ENCODE peak calls at places on chromosomes 16 and 17, in five cellular contexts. B is GM23338, V is astrocyte, D is PC-9, O is fibroblast of lung. U is an unnamed sample. For H3K27me3, the result is how much of the 10 kb centered on the place peaks cover.

GRCh38 chr17:19755821-19756510 is 7.9 kb upstream of the ALDH3A1 start:
- DNase-seq in D (no peak), V (no peak), B (no peak), O (no peak), U (no peak)

GRCh38 chr16:17282247-17282646 is 188.5 kb downstream of the XYLT1 start:
- DNase-seq in D (no peak), V (no peak), B (no peak), O (no peak), U (no peak)

GRCh38 chr17:19363114-19363438 is 553 bp upstream of the B9D1 start:
- DNase-seq in O (no peak), B (no peak), D (no peak), V (no peak), U (no peak)

GRCh38 chr16:58426095-58426494 is 33.8 kb downstream of the GINS3 start:
- DNase-seq in O (no peak), V (no peak), D (no peak), B (no peak), U (no peak)

GRCh38 chr17:38508570-38508950 is 80.3 kb downstream of the ARHGAP23 start:
- DNase-seq in O (no peak), D (no peak), B (peak), V (no peak), U (no peak)

GRCh38 chr16:50386819-50387218 is 18.0 kb upstream of the BRD7 start:
- DNase-seq in D (no peak), O (no peak), V (no peak), B (no peak), U (no peak)

GRCh38 chr17:63700528-63701441 is 860 bp upstream of the LIMD2 start:
- DNase-seq in B (peak), D (no peak), V (peak), O (peak), U (no peak)

GRCh38 chr17:38786372-38786771 is 13.0 kb downstream of the PIP4K2B start:
- DNase-seq in V (no peak), O (no peak), B (no peak), D (peak), U (peak)

GRCh38 chr17:42709561-42709960 is 27.2 kb downstream of the CNTNAP1 start:
- DNase-seq in B (no peak), D (no peak), V (no peak), O (no peak), U (no peak)

GRCh38 chr17:12136243-12136642 is 115.6 kb downstream of the MAP2K4 start:
- DNase-seq in V (no peak), D (no peak), B (no peak), O (no peak), U (no peak)

GRCh38 chr16:46573008-46573833 is 48.0 kb downstream of the SHCBP1 start:
- DNase-seq in O (peak), D (peak), B (no peak), V (peak), U (peak)

GRCh38 chr17:32739722-32740121 is 137.2 kb downstream of the MYO1D start:
- DNase-seq in D (no peak), O (no peak), B (no peak), V (no peak), U (no peak)

GRCh38 chr17:7466644-7467341 is 12.6 kb downstream of the ZBTB4 start:
- DNase-seq in D (no peak), V (peak), B (no peak), O (peak), U (peak)

GRCh38 chr17:56762988-56763387 is 70.7 kb downstream of the C17orf67 start:
- DNase-seq in V (no peak), B (no peak), D (no peak), O (no peak), U (no peak)

GRCh38 chr17:39604911-39605491 is 2.7 kb downstream of the NEUROD2 start:
- DNase-seq in B (peak), D (no peak), V (no peak), O (no peak), U (no peak)

GRCh38 chr17:65941500-65941899 is 250.4 kb downstream of the CEP112 start:
- DNase-seq in V (no peak), D (no peak), B (peak), O (no peak), U (peak)

GRCh38 chr17:50507871-50508572 is at the start of gene MYCBPAP:
- DNase-seq in O (peak), B (peak), V (peak), D (peak), U (peak)

GRCh38 chr17:81806461-81807209 is 2.7 kb downstream of the GCGR start:
- DNase-seq in V (no peak), D (no peak), O (no peak), B (peak), U (no peak)

GRCh38 chr17:46822388-46822921 is 4.0 kb upstream of the WNT3 start:
- DNase-seq in V (no peak), O (no peak), B (peak), D (no peak), U (peak)

GRCh38 chr16:87198881-87199280 is 118.3 kb downstream of the C16orf95 start:
- DNase-seq in O (no peak), V (no peak), D (no peak), B (no peak), U (no peak)

GRCh38 chr16:62036101-62036806 is at the start of gene CDH8:
- DNase-seq in V (peak), B (peak), D (no peak), O (no peak), U (no peak)

GRCh38 chr17:63113167-63113566 is 147.1 kb downstream of the TANC2 start:
- DNase-seq in D (no peak), O (peak), V (no peak), B (peak), U (peak)

GRCh38 chr17:12624221-12624620 is 41.5 kb upstream of the MYOCD start:
- DNase-seq in V (peak), D (no peak), O (peak), B (no peak), U (no peak)

GRCh38 chr17:32513579-32513978 is 26.8 kb downstream of the CDK5R1 start:
- DNase-seq in V (no peak), B (no peak), D (no peak), O (no peak), U (no peak)

GRCh38 chr17:81379523-81379942 is 15.7 kb upstream of the BAHCC1 start:
- DNase-seq in V (no peak), D (peak), O (no peak), B (no peak), U (peak)

GRCh38 chr17:49556183-49556943 is 19.3 kb upstream of the NXPH3 start:
- DNase-seq in B (peak), O (peak), V (no peak), D (peak), U (peak)

GRCh38 chr17:36817483-36818048 is 119.7 kb upstream of the LHX1 start:
- DNase-seq in D (no peak), V (no peak), B (no peak), O (no peak), U (no peak)

GRCh38 chr16:86939609-86940008 is 361.3 kb downstream of the FOXL1 start:
- DNase-seq in D (no peak), O (no peak), V (no peak), B (no peak), U (no peak)

GRCh38 chr17:48308591-48308990 is 121.4 kb downstream of the SKAP1 start:
- DNase-seq in B (no peak), O (no peak), D (no peak), V (no peak), U (no peak)
- H3K27me3 ChIP-seq in B (under half), O (under half), D (under half), V (half or more), U (under half)

DNA sequence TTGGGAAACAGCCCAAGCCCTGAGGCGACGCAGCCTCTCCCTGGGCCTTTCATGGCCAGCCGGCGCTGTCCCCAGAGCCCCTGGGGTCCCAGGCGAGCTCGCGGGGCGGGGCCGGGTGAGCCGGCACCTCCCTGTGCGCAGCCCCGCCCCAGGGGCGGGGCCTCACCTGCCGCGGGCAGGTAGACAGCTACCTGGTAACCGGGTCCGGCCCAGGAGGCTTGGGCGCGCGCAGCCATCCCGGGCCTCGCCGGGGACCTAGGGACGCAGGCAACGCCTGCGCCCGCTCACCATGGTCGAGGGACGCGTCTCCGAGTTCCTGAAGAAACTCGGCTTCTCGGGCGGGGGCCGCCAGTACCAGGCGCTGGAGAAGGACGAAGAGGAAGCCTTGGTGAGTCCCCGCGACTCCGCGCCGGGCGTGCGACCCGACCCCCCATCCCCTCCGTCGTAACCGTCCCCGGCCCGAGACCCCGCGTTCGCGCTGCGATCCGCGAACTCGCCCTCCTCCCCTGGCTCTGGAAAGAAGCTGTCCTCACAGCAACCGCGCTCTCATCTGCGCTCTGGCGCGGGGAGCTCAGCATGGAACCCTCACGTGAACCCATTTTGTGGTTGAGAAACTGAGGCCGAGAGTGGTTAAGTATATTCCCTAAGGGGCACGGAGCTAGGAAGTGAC is at the start of gene ATP2C2:
- DNase-seq in D (peak), B (peak), O (no peak), V (no peak), U (peak)
- TF ChIP-seq EZH2 in D (no peak), B (no peak), O (peak), V (peak), U (no peak)

DNA sequence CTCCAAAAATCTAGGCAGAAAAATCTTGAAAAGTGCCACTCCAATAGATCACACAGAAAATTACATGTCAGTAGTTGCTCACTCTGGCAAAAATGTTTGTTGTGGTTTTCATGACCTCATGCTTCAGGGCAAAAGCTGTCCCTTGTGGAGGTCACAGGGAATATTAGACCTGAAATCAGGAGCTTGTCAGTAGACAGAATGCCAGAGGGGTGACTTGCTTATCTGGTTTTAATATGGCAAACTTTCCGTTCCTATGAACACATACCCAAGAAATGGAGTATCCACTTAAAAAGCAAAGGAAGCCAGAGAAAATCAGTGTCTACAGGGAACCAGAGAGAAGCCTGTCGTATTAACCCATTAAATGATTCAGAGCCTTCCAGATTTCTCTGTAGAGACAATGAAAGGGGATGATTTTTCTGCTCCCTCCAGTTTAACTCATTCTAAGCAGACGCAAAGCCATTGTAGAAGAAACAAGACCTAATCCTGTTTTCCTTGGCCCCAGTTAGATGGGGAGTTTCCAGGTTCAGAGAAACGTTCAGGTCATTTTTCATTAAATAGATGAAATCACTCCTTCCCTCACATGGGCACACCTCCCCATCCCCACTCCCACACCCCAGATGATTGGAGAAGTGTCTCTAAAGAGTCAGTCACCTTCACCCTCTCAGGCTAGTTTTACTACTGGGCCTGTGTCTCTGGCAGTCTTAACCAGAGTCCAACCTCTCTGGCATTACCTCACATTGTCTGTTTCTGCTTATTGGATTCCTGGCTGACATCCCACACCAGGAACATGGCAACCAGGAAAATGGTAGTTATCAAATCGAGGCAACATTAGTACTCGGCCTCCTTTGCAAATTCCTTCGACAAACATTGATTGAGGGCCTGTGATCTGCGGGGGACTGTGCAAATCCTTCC is 6.0 kb downstream of the SOX9 start:
- DNase-seq in D (peak), V (peak), O (peak), B (no peak), U (peak)
- H3K27me3 ChIP-seq in D (under half), V (under half), O (under half), B (under half), U (under half)

DNA sequence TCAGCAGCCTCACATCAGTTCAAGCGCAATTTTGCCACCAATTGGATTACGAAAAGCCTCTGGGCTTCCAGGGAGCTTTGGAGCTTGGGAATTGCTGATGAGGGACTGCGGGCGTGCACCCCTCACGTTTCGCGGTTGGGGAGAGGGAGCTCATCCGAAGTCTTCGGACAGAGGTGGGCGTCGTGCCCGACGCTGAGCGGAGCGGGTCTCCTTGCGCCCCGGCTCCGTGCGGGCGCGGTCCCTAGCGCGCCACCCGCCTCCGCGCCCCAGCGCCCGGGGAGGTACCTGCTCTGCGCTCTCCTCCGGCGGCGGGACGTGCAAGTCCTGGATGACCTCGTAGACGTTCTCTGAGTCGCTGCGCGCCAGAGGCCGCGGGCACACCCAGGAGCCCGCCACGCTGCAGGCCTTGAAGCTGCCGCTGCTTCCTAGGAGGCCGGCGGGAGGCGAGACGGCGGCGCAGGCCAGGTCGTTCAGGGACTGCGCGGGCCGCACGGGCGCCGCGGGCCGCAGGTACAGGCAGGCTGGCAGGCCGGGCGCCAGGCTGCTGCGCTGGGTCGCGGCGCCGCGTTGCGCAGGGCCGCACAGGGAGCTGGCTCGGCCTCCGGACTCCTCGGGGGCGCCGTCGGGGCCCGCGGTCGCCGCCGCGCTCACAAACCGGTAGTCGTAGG is 3.2 kb downstream of the ARHGAP27 start:
- DNase-seq in B (peak), O (no peak), D (no peak), V (no peak), U (no peak)
- TF ChIP-seq EZH2 in B (peak), O (peak), D (no peak), V (peak), U (no peak)

DNA sequence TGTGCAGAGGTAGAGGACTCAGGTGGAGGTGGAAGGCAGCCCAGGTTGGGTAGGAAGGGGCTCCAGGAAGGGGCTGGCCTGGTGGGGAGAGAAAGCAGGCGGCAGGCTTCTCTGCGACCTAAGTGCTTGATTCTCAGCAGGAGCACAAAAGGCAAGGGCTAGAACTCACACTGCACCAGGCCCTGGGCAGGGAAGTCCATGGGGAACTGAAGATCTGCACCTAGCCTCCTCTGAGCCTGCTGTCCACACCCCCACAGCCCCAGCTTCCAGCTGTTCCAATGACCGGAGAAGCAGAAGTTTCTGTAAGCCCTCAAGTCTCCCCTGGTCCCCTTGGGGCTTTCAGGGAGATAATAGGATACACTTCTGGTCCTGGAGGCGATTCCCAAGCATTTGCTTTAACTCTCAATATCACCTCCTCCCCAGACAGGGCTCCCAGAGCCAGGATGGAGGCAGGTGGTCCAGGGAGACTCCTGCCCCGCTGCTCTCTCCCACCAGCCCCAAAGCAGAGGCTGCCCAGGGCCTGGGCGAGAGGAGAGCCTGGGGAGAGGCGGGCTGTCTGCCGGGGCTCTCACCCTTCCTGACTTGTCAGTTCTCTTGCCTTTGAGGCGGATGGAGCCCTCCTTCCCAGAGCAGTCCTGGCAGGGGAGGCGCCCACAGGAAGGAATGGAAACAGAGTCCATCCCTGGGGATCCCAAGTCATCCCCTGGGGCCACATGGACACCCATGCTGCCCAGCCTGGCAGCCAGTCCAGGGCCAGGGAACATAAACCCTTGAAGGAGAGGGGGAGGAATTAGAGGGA is 126.1 kb downstream of the RBFOX3 start:
- DNase-seq in V (no peak), D (no peak), O (no peak), B (no peak), U (no peak)
- H3K27me3 ChIP-seq in V (under half), D (half or more), O (under half), B (under half), U (half or more)

DNA sequence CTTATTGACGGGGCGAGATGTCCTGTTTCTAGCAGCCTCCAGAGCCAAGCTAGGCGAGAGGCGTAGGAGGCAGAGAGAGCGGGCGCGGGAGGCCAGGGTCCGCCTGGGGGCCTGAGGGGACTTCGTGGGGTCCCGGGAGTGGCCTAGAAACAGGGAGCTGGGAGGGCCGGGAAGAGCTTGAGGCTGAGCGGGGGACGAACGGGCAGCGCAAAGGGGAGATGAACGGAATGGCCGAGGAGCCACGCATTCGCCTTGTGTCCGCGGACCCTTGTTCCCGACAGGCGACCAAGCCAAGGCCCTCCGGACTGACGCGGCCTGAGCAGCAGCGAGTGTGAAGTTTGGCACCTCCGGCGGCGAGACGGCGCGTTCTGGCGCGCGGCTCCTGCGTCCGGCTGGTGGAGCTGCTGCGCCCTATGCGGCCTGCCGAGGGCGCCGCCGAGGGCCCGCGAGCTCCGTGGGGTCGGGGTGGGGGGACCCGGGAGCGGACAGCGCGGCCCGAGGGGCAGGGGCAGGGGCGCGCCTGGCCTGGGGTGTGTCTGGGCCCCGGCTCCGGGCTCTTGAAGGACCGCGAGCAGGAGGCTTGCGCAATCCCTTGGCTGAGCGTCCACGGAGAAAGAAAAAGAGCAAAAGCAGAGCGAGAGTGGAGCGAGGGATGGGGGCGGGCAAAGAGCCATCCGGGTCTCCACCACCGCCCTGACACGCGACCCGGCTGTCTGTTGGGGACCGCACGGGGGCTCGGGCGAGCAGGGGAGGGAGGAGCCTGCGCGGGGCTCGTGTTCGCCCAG is 1.2 kb upstream of the CBX4 start:
- DNase-seq in V (peak), B (peak), D (peak), O (peak), U (no peak)
- TF ChIP-seq EZH2 in V (peak), B (peak), D (no peak), O (peak), U (no peak)